ENCODE peak calls at places on chromosomes 3 and 15, in seven cellular contexts. One of them, this sample, is unnamed.

GRCh38 chr3:114365268-114365667 is 71.4 kb downstream of the TIGIT start:
- DNase-seq in HCT116: no peak
- DNase-seq in HepG2: no peak
- DNase-seq in T47D: no peak
- DNase-seq in K562: no peak
- DNase-seq in GM12878: no peak
- DNase-seq in H1: no peak
- DNase-seq in this sample: no peak

GRCh38 chr3:115385935-115386334 is 237.4 kb upstream of the GAP43 start:
- DNase-seq in HCT116: no peak
- DNase-seq in HepG2: no peak
- DNase-seq in T47D: no peak
- DNase-seq in K562: no peak
- DNase-seq in GM12878: no peak
- DNase-seq in H1: no peak
- DNase-seq in this sample: no peak

GRCh38 chr3:144840866-144841265 is 869.2 kb downstream of the DIPK2A start:
- DNase-seq in HCT116: no peak
- DNase-seq in HepG2: no peak
- DNase-seq in T47D: no peak
- DNase-seq in K562: no peak
- DNase-seq in GM12878: no peak
- DNase-seq in H1: no peak
- DNase-seq in this sample: no peak

GRCh38 chr15:65576669-65577068 is 34.3 kb downstream of the INTS14 start:
- DNase-seq in HCT116: no peak
- DNase-seq in HepG2: no peak
- DNase-seq in T47D: no peak
- DNase-seq in K562: no peak
- DNase-seq in GM12878: no peak
- DNase-seq in H1: no peak
- DNase-seq in this sample: no peak

GRCh38 chr3:112671930-112672715 is 31.2 kb upstream of the CCDC80 start:
- DNase-seq in HCT116: no peak
- DNase-seq in HepG2: no peak
- DNase-seq in T47D: no peak
- DNase-seq in K562: peak
- DNase-seq in GM12878: no peak
- DNase-seq in H1: no peak
- DNase-seq in this sample: no peak

GRCh38 chr3:78900426-78900825 is 867.4 kb downstream of the ROBO1 start:
- DNase-seq in HCT116: no peak
- DNase-seq in HepG2: no peak
- DNase-seq in T47D: no peak
- DNase-seq in K562: no peak
- DNase-seq in GM12878: no peak
- DNase-seq in H1: no peak
- DNase-seq in this sample: no peak

GRCh38 chr3:186432189-186432588 is 70.2 kb upstream of the DGKG start:
- DNase-seq in HCT116: no peak
- DNase-seq in HepG2: no peak
- DNase-seq in T47D: no peak
- DNase-seq in K562: no peak
- DNase-seq in GM12878: no peak
- DNase-seq in H1: peak
- DNase-seq in this sample: peak

GRCh38 chr3:7709383-7710082 is 792.1 kb upstream of the LMCD1 start:
- DNase-seq in HCT116: peak
- DNase-seq in HepG2: no peak
- DNase-seq in T47D: no peak
- DNase-seq in K562: no peak
- DNase-seq in GM12878: no peak
- DNase-seq in H1: no peak
- DNase-seq in this sample: no peak

GRCh38 chr3:123818921-123819429 is 65.2 kb downstream of the MYLK start:
- DNase-seq in HCT116: no peak
- DNase-seq in HepG2: peak
- DNase-seq in T47D: no peak
- DNase-seq in K562: no peak
- DNase-seq in GM12878: no peak
- DNase-seq in H1: no peak
- DNase-seq in this sample: no peak

GRCh38 chr3:47910233-47910632 is 106.0 kb downstream of the MAP4 start:
- DNase-seq in HCT116: no peak
- DNase-seq in HepG2: no peak
- DNase-seq in T47D: no peak
- DNase-seq in K562: peak
- DNase-seq in GM12878: no peak
- DNase-seq in H1: no peak
- DNase-seq in this sample: no peak

GRCh38 chr3:82654708-82655107 is 893.3 kb upstream of the GBE1 start:
- DNase-seq in HCT116: no peak
- DNase-seq in HepG2: no peak
- DNase-seq in T47D: no peak
- DNase-seq in K562: no peak
- DNase-seq in GM12878: no peak
- DNase-seq in H1: no peak
- DNase-seq in this sample: no peak

GRCh38 chr15:64892850-64893403 is 18.8 kb upstream of the ANKDD1A start:
- DNase-seq in HCT116: no peak
- DNase-seq in HepG2: no peak
- DNase-seq in T47D: no peak
- DNase-seq in K562: no peak
- DNase-seq in GM12878: peak
- DNase-seq in H1: no peak
- DNase-seq in this sample: no peak

GRCh38 chr3:43373588-43373935 is 87.2 kb downstream of the SNRK start:
- DNase-seq in HCT116: no peak
- DNase-seq in HepG2: no peak
- DNase-seq in T47D: no peak
- DNase-seq in K562: no peak
- DNase-seq in GM12878: no peak
- DNase-seq in H1: no peak
- DNase-seq in this sample: no peak

GRCh38 chr15:28913171-28913765 is 27.5 kb downstream of the APBA2 start:
- DNase-seq in HCT116: no peak
- DNase-seq in HepG2: no peak
- DNase-seq in T47D: no peak
- DNase-seq in K562: no peak
- DNase-seq in GM12878: no peak
- DNase-seq in H1: no peak
- DNase-seq in this sample: peak

GRCh38 chr15:87038404-87038803 is 958.7 kb downstream of the AGBL1 start:
- DNase-seq in HCT116: no peak
- DNase-seq in HepG2: no peak
- DNase-seq in T47D: peak
- DNase-seq in K562: no peak
- DNase-seq in GM12878: no peak
- DNase-seq in H1: peak
- DNase-seq in this sample: no peak

GRCh38 chr15:40398413-40398873 is 7.2 kb upstream of the IVD start:
- DNase-seq in HCT116: no peak
- DNase-seq in HepG2: no peak
- DNase-seq in T47D: no peak
- DNase-seq in K562: no peak
- DNase-seq in GM12878: peak
- DNase-seq in H1: no peak
- DNase-seq in this sample: no peak

GRCh38 chr3:37386627-37387230 is 212.3 kb upstream of the LRRFIP2 start:
- DNase-seq in HCT116: no peak
- DNase-seq in HepG2: no peak
- DNase-seq in T47D: no peak
- DNase-seq in K562: no peak
- DNase-seq in GM12878: no peak
- DNase-seq in H1: no peak
- DNase-seq in this sample: no peak

GRCh38 chr15:51874751-51875644 is 45.5 kb downstream of the TMOD3 start:
- DNase-seq in HCT116: peak
- DNase-seq in HepG2: peak
- DNase-seq in T47D: no peak
- DNase-seq in K562: peak
- DNase-seq in GM12878: no peak
- DNase-seq in H1: no peak
- DNase-seq in this sample: no peak

GRCh38 chr15:94494732-94495131 is 263.4 kb downstream of the MCTP2 start:
- DNase-seq in HCT116: no peak
- DNase-seq in HepG2: no peak
- DNase-seq in T47D: no peak
- DNase-seq in K562: no peak
- DNase-seq in GM12878: no peak
- DNase-seq in H1: no peak
- DNase-seq in this sample: no peak
- TF ChIP-seq JUND in HCT116: no peak
- TF ChIP-seq JUND in HepG2: no peak
- TF ChIP-seq JUND in T47D: no peak
- TF ChIP-seq JUND in K562: no peak
- TF ChIP-seq JUND in GM12878: no peak
- TF ChIP-seq JUND in H1: no peak
- TF ChIP-seq JUND in this sample: no peak

DNA sequence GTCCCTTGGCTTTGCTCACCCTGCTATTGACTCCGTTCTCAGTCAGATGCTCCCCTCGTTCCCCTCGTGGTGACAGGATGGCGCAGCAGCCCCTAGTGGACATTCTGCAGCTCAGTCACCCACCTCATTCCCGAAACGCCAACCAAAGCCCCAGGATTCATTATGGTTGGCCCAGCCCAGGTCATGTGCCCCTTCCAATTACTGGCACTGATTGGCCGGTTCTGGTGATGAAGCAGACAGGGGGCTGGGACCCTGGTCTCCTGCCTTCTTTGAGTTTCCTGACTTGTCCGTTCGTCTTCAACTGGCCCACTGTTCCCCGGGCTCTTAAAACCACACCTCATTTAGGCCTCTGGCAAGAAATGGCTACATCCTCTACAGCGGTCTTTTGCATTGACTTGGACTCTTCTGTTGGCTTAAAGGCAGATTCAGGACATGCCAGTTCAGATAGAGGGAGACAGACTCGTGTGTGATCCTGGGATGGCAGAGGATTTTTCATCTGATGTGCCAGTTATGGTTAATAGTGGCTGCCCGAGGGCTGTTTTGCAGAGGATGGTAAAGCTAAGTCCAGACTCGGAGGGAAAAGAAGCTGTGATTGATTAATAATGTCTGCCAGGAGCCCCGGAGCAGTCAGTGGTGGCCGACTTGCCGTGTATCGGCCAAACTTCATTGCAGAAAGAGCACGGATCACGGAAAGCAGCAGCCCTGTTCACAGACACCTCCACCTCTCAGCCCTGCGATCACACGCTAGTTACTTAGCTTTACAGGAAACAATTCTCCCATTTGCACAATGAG is 37.8 kb downstream of the LSM3 start:
- DNase-seq in HCT116: no peak
- DNase-seq in HepG2: peak
- DNase-seq in T47D: no peak
- DNase-seq in K562: peak
- DNase-seq in GM12878: no peak
- DNase-seq in H1: peak
- DNase-seq in this sample: peak
- TF ChIP-seq JUND in HCT116: no peak
- TF ChIP-seq JUND in HepG2: no peak
- TF ChIP-seq JUND in T47D: no peak
- TF ChIP-seq JUND in K562: no peak
- TF ChIP-seq JUND in GM12878: no peak
- TF ChIP-seq JUND in H1: no peak
- TF ChIP-seq JUND in this sample: no peak

GRCh38 chr3:156488771-156489170 is 66.1 kb downstream of the SSR3 start:
- DNase-seq in HCT116: no peak
- DNase-seq in HepG2: no peak
- DNase-seq in T47D: no peak
- DNase-seq in K562: peak
- DNase-seq in GM12878: no peak
- DNase-seq in H1: no peak
- DNase-seq in this sample: no peak

GRCh38 chr3:156492801-156493261 is 62.1 kb downstream of the SSR3 start:
- DNase-seq in HCT116: no peak
- DNase-seq in HepG2: no peak
- DNase-seq in T47D: no peak
- DNase-seq in K562: no peak
- DNase-seq in GM12878: no peak
- DNase-seq in H1: no peak
- DNase-seq in this sample: no peak

GRCh38 chr3:156493887-156494286 is 61.0 kb downstream of the SSR3 start:
- DNase-seq in HCT116: no peak
- DNase-seq in HepG2: no peak
- DNase-seq in T47D: no peak
- DNase-seq in K562: no peak
- DNase-seq in GM12878: no peak
- DNase-seq in H1: no peak
- DNase-seq in this sample: no peak

GRCh38 chr3:156491192-156491591 is 63.7 kb downstream of the SSR3 start:
- DNase-seq in HCT116: no peak
- DNase-seq in HepG2: no peak
- DNase-seq in T47D: no peak
- DNase-seq in K562: peak
- DNase-seq in GM12878: no peak
- DNase-seq in H1: no peak
- DNase-seq in this sample: no peak

DNA sequence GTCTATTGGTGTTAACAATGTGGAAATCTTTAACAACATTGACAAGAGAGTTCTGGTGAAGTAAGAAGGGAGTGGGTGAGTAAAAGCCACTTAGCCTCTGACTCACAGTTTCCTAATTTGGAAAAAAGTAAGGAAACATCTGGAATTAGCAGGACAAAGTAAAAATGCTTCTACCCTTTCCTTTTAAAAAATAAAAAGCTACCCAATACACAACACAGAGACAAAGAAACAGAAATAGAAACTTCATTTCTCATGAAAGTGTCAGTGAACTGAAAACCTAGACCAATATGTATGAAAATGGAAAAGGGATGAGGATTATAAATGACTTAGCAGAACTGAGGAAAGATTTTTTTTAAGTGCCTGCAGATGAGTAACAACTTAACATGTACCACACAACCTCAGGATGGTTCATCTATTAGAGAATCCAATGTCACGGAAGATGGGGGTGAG is 65.4 kb downstream of the SSR3 start:
- DNase-seq in HCT116: no peak
- DNase-seq in HepG2: no peak
- DNase-seq in T47D: no peak
- DNase-seq in K562: no peak
- DNase-seq in GM12878: peak
- DNase-seq in H1: no peak
- DNase-seq in this sample: no peak
- TF ChIP-seq JUND in HCT116: no peak
- TF ChIP-seq JUND in HepG2: no peak
- TF ChIP-seq JUND in T47D: no peak
- TF ChIP-seq JUND in K562: no peak
- TF ChIP-seq JUND in GM12878: no peak
- TF ChIP-seq JUND in H1: no peak
- TF ChIP-seq JUND in this sample: no peak

DNA sequence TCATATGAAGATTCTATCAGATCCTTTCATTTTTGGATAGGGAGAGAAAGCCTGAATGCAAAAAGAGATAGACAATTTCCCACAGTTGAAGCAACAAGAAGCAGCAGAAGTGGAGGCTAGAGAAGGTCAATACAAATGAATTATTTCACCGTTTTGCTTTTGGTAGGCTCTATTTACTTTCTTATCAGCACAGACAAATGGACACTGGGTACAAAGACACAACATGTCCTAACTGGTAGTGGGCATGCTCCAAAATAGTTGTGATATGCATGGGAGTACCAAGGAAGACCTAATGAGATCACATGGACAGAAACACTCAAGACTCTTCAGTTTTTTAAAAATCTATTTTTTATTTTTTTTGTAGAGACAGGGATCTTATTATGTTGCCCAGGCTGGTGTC is 99.4 kb downstream of the XRN1 start:
- DNase-seq in HCT116: no peak
- DNase-seq in HepG2: no peak
- DNase-seq in T47D: no peak
- DNase-seq in K562: no peak
- DNase-seq in GM12878: no peak
- DNase-seq in H1: no peak
- DNase-seq in this sample: no peak
- TF ChIP-seq JUND in HCT116: no peak
- TF ChIP-seq JUND in HepG2: no peak
- TF ChIP-seq JUND in T47D: no peak
- TF ChIP-seq JUND in K562: no peak
- TF ChIP-seq JUND in GM12878: no peak
- TF ChIP-seq JUND in H1: no peak
- TF ChIP-seq JUND in this sample: no peak